ENCODE peak calls at places on chromosomes 2 and 18, in ten cellular contexts. One of them, this sample, is unnamed.

GRCh38 chr2:9909106-9909505 is 42.4 kb upstream of the GRHL1 start:
- DNase-seq in WERI-Rb-1: no peak
- DNase-seq in stimulated activated CD8-positive, alpha-beta memory T cell treated with anti-CD3 and anti-CD28 coated beads, Interleukin-7, amount 100 ng/mL, for 4 hours: no peak
- DNase-seq in T-helper 1 cell: no peak
- DNase-seq in NCI-H1694 treated with DMSO at 0.1 percent for 48 hours: no peak
- DNase-seq in activated CD4-positive, alpha-beta T cell treated with anti-CD3 and anti-CD28 coated beads, Interleukin-2, amount 10 ng/mL, durations not matched to agents 24 days and 14 days: no peak
- DNase-seq in hepatic stellate cell: no peak
- DNase-seq in progenitor cell of endocrine pancreas: no peak
- DNase-seq in omental fat pad: no peak
- DNase-seq in lower leg skin: no peak
- DNase-seq in this sample: no peak

GRCh38 chr2:203225423-203226039 is 13.3 kb upstream of the CYP20A1 start:
- DNase-seq in WERI-Rb-1: peak; percentile 24
- DNase-seq in stimulated activated CD8-positive, alpha-beta memory T cell treated with anti-CD3 and anti-CD28 coated beads, Interleukin-7, amount 100 ng/mL, for 4 hours: peak; percentile 9
- DNase-seq in T-helper 1 cell: no peak
- DNase-seq in NCI-H1694 treated with DMSO at 0.1 percent for 48 hours: peak; percentile 15
- DNase-seq in activated CD4-positive, alpha-beta T cell treated with anti-CD3 and anti-CD28 coated beads, Interleukin-2, amount 10 ng/mL, durations not matched to agents 24 days and 14 days: peak; percentile 77
- DNase-seq in hepatic stellate cell: no peak
- DNase-seq in progenitor cell of endocrine pancreas: no peak
- DNase-seq in omental fat pad: no peak
- DNase-seq in lower leg skin: no peak
- DNase-seq in this sample: peak; percentile 11

GRCh38 chr2:45438872-45439665 is 172.0 kb downstream of the SRBD1 start:
- DNase-seq in WERI-Rb-1: no peak
- DNase-seq in stimulated activated CD8-positive, alpha-beta memory T cell treated with anti-CD3 and anti-CD28 coated beads, Interleukin-7, amount 100 ng/mL, for 4 hours: no peak
- DNase-seq in T-helper 1 cell: no peak
- DNase-seq in NCI-H1694 treated with DMSO at 0.1 percent for 48 hours: no peak
- DNase-seq in activated CD4-positive, alpha-beta T cell treated with anti-CD3 and anti-CD28 coated beads, Interleukin-2, amount 10 ng/mL, durations not matched to agents 24 days and 14 days: no peak
- DNase-seq in hepatic stellate cell: no peak
- DNase-seq in progenitor cell of endocrine pancreas: no peak
- DNase-seq in omental fat pad: no peak
- DNase-seq in lower leg skin: no peak
- DNase-seq in this sample: no peak

GRCh38 chr2:118806797-118807667 is 40.4 kb downstream of the EN1 start:
- DNase-seq in WERI-Rb-1: no peak
- DNase-seq in stimulated activated CD8-positive, alpha-beta memory T cell treated with anti-CD3 and anti-CD28 coated beads, Interleukin-7, amount 100 ng/mL, for 4 hours: no peak
- DNase-seq in T-helper 1 cell: no peak
- DNase-seq in NCI-H1694 treated with DMSO at 0.1 percent for 48 hours: no peak
- DNase-seq in activated CD4-positive, alpha-beta T cell treated with anti-CD3 and anti-CD28 coated beads, Interleukin-2, amount 10 ng/mL, durations not matched to agents 24 days and 14 days: no peak
- DNase-seq in hepatic stellate cell: no peak
- DNase-seq in progenitor cell of endocrine pancreas: no peak
- DNase-seq in omental fat pad: no peak
- DNase-seq in lower leg skin: no peak
- DNase-seq in this sample: no peak

GRCh38 chr2:207474871-207475485 is 54.8 kb upstream of the CREB1 start:
- DNase-seq in WERI-Rb-1: peak; percentile 22
- DNase-seq in stimulated activated CD8-positive, alpha-beta memory T cell treated with anti-CD3 and anti-CD28 coated beads, Interleukin-7, amount 100 ng/mL, for 4 hours: no peak
- DNase-seq in T-helper 1 cell: no peak
- DNase-seq in NCI-H1694 treated with DMSO at 0.1 percent for 48 hours: peak; percentile 69
- DNase-seq in activated CD4-positive, alpha-beta T cell treated with anti-CD3 and anti-CD28 coated beads, Interleukin-2, amount 10 ng/mL, durations not matched to agents 24 days and 14 days: peak; percentile 86
- DNase-seq in hepatic stellate cell: no peak
- DNase-seq in progenitor cell of endocrine pancreas: peak; percentile 29
- DNase-seq in omental fat pad: no peak
- DNase-seq in lower leg skin: no peak
- DNase-seq in this sample: peak; percentile 46

GRCh38 chr18:79494936-79495335 is 99.2 kb downstream of the NFATC1 start:
- DNase-seq in WERI-Rb-1: no peak
- DNase-seq in stimulated activated CD8-positive, alpha-beta memory T cell treated with anti-CD3 and anti-CD28 coated beads, Interleukin-7, amount 100 ng/mL, for 4 hours: no peak
- DNase-seq in T-helper 1 cell: no peak
- DNase-seq in NCI-H1694 treated with DMSO at 0.1 percent for 48 hours: no peak
- DNase-seq in activated CD4-positive, alpha-beta T cell treated with anti-CD3 and anti-CD28 coated beads, Interleukin-2, amount 10 ng/mL, durations not matched to agents 24 days and 14 days: no peak
- DNase-seq in hepatic stellate cell: no peak
- DNase-seq in progenitor cell of endocrine pancreas: no peak
- DNase-seq in omental fat pad: peak; percentile 7
- DNase-seq in lower leg skin: no peak
- DNase-seq in this sample: no peak

GRCh38 chr18:57916684-57917083 is 113.6 kb upstream of the ATP8B1 start:
- DNase-seq in WERI-Rb-1: no peak
- DNase-seq in stimulated activated CD8-positive, alpha-beta memory T cell treated with anti-CD3 and anti-CD28 coated beads, Interleukin-7, amount 100 ng/mL, for 4 hours: no peak
- DNase-seq in T-helper 1 cell: no peak
- DNase-seq in NCI-H1694 treated with DMSO at 0.1 percent for 48 hours: no peak
- DNase-seq in activated CD4-positive, alpha-beta T cell treated with anti-CD3 and anti-CD28 coated beads, Interleukin-2, amount 10 ng/mL, durations not matched to agents 24 days and 14 days: no peak
- DNase-seq in hepatic stellate cell: no peak
- DNase-seq in progenitor cell of endocrine pancreas: no peak
- DNase-seq in omental fat pad: no peak
- DNase-seq in lower leg skin: no peak
- DNase-seq in this sample: no peak

GRCh38 chr2:29165362-29166236 is 50.4 kb downstream of the CLIP4 start:
- DNase-seq in WERI-Rb-1: no peak
- DNase-seq in stimulated activated CD8-positive, alpha-beta memory T cell treated with anti-CD3 and anti-CD28 coated beads, Interleukin-7, amount 100 ng/mL, for 4 hours: no peak
- DNase-seq in T-helper 1 cell: no peak
- DNase-seq in NCI-H1694 treated with DMSO at 0.1 percent for 48 hours: no peak
- DNase-seq in activated CD4-positive, alpha-beta T cell treated with anti-CD3 and anti-CD28 coated beads, Interleukin-2, amount 10 ng/mL, durations not matched to agents 24 days and 14 days: no peak
- DNase-seq in hepatic stellate cell: no peak
- DNase-seq in progenitor cell of endocrine pancreas: no peak
- DNase-seq in omental fat pad: no peak
- DNase-seq in lower leg skin: no peak
- DNase-seq in this sample: no peak

GRCh38 chr18:57627488-57627887 is 5.9 kb upstream of the NARS1 start:
- DNase-seq in WERI-Rb-1: peak; percentile 70
- DNase-seq in stimulated activated CD8-positive, alpha-beta memory T cell treated with anti-CD3 and anti-CD28 coated beads, Interleukin-7, amount 100 ng/mL, for 4 hours: no peak
- DNase-seq in T-helper 1 cell: no peak
- DNase-seq in NCI-H1694 treated with DMSO at 0.1 percent for 48 hours: no peak
- DNase-seq in activated CD4-positive, alpha-beta T cell treated with anti-CD3 and anti-CD28 coated beads, Interleukin-2, amount 10 ng/mL, durations not matched to agents 24 days and 14 days: no peak
- DNase-seq in hepatic stellate cell: peak; percentile 46
- DNase-seq in progenitor cell of endocrine pancreas: no peak
- DNase-seq in omental fat pad: no peak
- DNase-seq in lower leg skin: no peak
- DNase-seq in this sample: no peak

This sample was measured in activated gamma-delta T cell treated with Interleukin-2 at 50 U/mL for 16 hours.